ENCODE peak calls at places on chromosome 5, in nine cellular contexts. G is endothelial cell; Q is HCEC 1CT; I is COR-L47; C is heart right ventricle; J is Calu3; H is LHCN-M2; O is stimulated activated naive CD8-positive, alpha-beta T cell treated with anti-CD3 and anti-CD28 coated beads, Interleukin-15, amount 100 ng/mL, for 72 hours; S is hepatocyte. F is an unnamed sample.

GRCh38 chr5:150515446-150515845 is 7.5 kb downstream of the NDST1 start:
- DNase-seq in G (no peak), Q (peak), I (no peak), C (no peak), J (no peak), H (peak), O (no peak), S (no peak), F (peak)

GRCh38 chr5:141223112-141223783 is at the start of gene PCDHB14:
- DNase-seq in G (peak), Q (peak), I (peak), C (no peak), J (peak), H (peak), O (no peak), S (peak), F (peak)

GRCh38 chr5:87924451-87924850 is 344.2 kb downstream of the TMEM161B start:
- DNase-seq in G (no peak), Q (no peak), I (no peak), C (no peak), J (peak), H (no peak), O (no peak), S (peak), F (no peak)

GRCh38 chr5:135013947-135014570 is 20.0 kb downstream of the PITX1 start:
- DNase-seq in G (no peak), Q (peak), I (no peak), C (no peak), J (peak), H (no peak), O (no peak), S (no peak), F (no peak)

GRCh38 chr5:8954801-8955200 is 591.1 kb downstream of the SEMA5A start:
- DNase-seq in G (no peak), Q (peak), I (no peak), C (no peak), J (no peak), H (peak), O (no peak), S (no peak), F (no peak)

GRCh38 chr5:137453476-137454080 is 45.5 kb downstream of the SPOCK1 start:
- DNase-seq in G (peak), Q (peak), I (no peak), C (peak), J (peak), H (peak), O (no peak), S (peak), F (peak)

GRCh38 chr5:154997746-154998145 is 15.8 kb upstream of the KIF4B start:
- DNase-seq in G (no peak), Q (peak), I (no peak), C (no peak), J (no peak), H (no peak), O (no peak), S (no peak), F (no peak)

GRCh38 chr5:177431317-177432142 is 5.1 kb downstream of the GRK6 start:
- DNase-seq in G (no peak), Q (no peak), I (no peak), C (no peak), J (no peak), H (no peak), O (peak), S (no peak), F (peak)

GRCh38 chr5:126878624-126879023 is 101.7 kb downstream of the LMNB1 start:
- DNase-seq in G (no peak), Q (no peak), I (no peak), C (no peak), J (no peak), H (no peak), O (no peak), S (no peak), F (no peak)

GRCh38 chr5:175351126-175351525 is 92.9 kb downstream of the DRD1 start:
- DNase-seq in G (no peak), Q (no peak), I (no peak), C (no peak), J (no peak), H (no peak), O (no peak), S (no peak), F (no peak)

GRCh38 chr5:176524138-176524537 is 13.1 kb downstream of the RNF44 start:
- DNase-seq in G (no peak), Q (no peak), I (no peak), C (no peak), J (no peak), H (no peak), O (no peak), S (no peak), F (no peak)

GRCh38 chr5:32390819-32391591 is 53.5 kb downstream of the ZFR start:
- DNase-seq in G (no peak), Q (peak), I (no peak), C (no peak), J (no peak), H (peak), O (no peak), S (peak), F (peak)

GRCh38 chr5:135979510-135979909 is 24.7 kb upstream of the LECT2 start:
- DNase-seq in G (no peak), Q (peak), I (no peak), C (peak), J (no peak), H (peak), O (no peak), S (no peak), F (peak)

GRCh38 chr5:24644757-24645156 is at the start of gene CDH10:
- DNase-seq in G (peak), Q (no peak), I (peak), C (no peak), J (no peak), H (no peak), O (no peak), S (peak), F (no peak)

GRCh38 chr5:1936413-1936812 is 53.7 kb upstream of the IRX4 start:
- DNase-seq in G (no peak), Q (no peak), I (no peak), C (no peak), J (peak), H (no peak), O (no peak), S (no peak), F (no peak)

GRCh38 chr5:66840527-66841013 is 244.4 kb downstream of the MAST4 start:
- DNase-seq in G (no peak), Q (peak), I (no peak), C (no peak), J (no peak), H (peak), O (peak), S (no peak), F (peak)